ENCODE peak calls at places on chromosomes 7 and 10, in six cellular contexts. One of them, this sample, is unnamed.

GRCh38 chr10:88385601-88386203 is 197.4 kb downstream of the RNLS start:
- DNase-seq in NCI-H748 treated with DMSO at 0.1 percent for 48 hours: no peak
- DNase-seq in adipocyte: no peak
- DNase-seq in spleen: peak
- DNase-seq in LoVo: peak
- DNase-seq in EH: no peak
- DNase-seq in this sample: no peak

GRCh38 chr7:156166692-156167416 is 354.6 kb upstream of the SHH start:
- DNase-seq in spleen: no peak
- DNase-seq in adipocyte: no peak
- DNase-seq in NCI-H748 treated with DMSO at 0.1 percent for 48 hours: no peak
- DNase-seq in EH: no peak
- DNase-seq in LoVo: no peak
- DNase-seq in this sample: no peak

GRCh38 chr10:5252177-5253037 is 55.8 kb downstream of the AKR1C4 start:
- DNase-seq in EH: peak
- DNase-seq in NCI-H748 treated with DMSO at 0.1 percent for 48 hours: no peak
- DNase-seq in adipocyte: no peak
- DNase-seq in LoVo: no peak
- DNase-seq in spleen: peak
- DNase-seq in this sample: no peak

GRCh38 chr7:121752706-121753105 is 120.3 kb upstream of the PTPRZ1 start:
- DNase-seq in spleen: no peak
- DNase-seq in adipocyte: peak
- DNase-seq in EH: peak
- DNase-seq in NCI-H748 treated with DMSO at 0.1 percent for 48 hours: peak
- DNase-seq in LoVo: peak
- DNase-seq in this sample: no peak

GRCh38 chr7:66380285-66380888 is 175.3 kb downstream of the TPST1 start:
- DNase-seq in EH: peak
- DNase-seq in LoVo: peak
- DNase-seq in NCI-H748 treated with DMSO at 0.1 percent for 48 hours: no peak
- DNase-seq in adipocyte: no peak
- DNase-seq in spleen: no peak
- DNase-seq in this sample: no peak

GRCh38 chr10:123766761-123767160 is 100.6 kb downstream of the GPR26 start:
- DNase-seq in adipocyte: peak
- DNase-seq in LoVo: no peak
- DNase-seq in NCI-H748 treated with DMSO at 0.1 percent for 48 hours: no peak
- DNase-seq in spleen: no peak
- DNase-seq in EH: peak
- DNase-seq in this sample: no peak

GRCh38 chr7:104960741-104961479 is 53.1 kb upstream of the KMT2E start:
- DNase-seq in EH: no peak
- DNase-seq in spleen: no peak
- DNase-seq in adipocyte: peak
- DNase-seq in LoVo: no peak
- DNase-seq in NCI-H748 treated with DMSO at 0.1 percent for 48 hours: no peak
- DNase-seq in this sample: peak

GRCh38 chr10:112139176-112139575 is 44.4 kb downstream of the GPAM start:
- DNase-seq in EH: no peak
- DNase-seq in spleen: no peak
- DNase-seq in adipocyte: no peak
- DNase-seq in LoVo: no peak
- DNase-seq in NCI-H748 treated with DMSO at 0.1 percent for 48 hours: no peak
- DNase-seq in this sample: no peak

GRCh38 chr7:112370436-112370835 is 79.8 kb upstream of the IFRD1 start:
- DNase-seq in NCI-H748 treated with DMSO at 0.1 percent for 48 hours: peak
- DNase-seq in EH: no peak
- DNase-seq in adipocyte: no peak
- DNase-seq in spleen: no peak
- DNase-seq in LoVo: peak
- DNase-seq in this sample: no peak

GRCh38 chr7:44961844-44962482 is 16.9 kb downstream of the MYO1G start:
- DNase-seq in adipocyte: no peak
- DNase-seq in NCI-H748 treated with DMSO at 0.1 percent for 48 hours: no peak
- DNase-seq in EH: no peak
- DNase-seq in spleen: peak
- DNase-seq in LoVo: no peak
- DNase-seq in this sample: no peak

GRCh38 chr7:151820486-151821105 is 56.3 kb downstream of the PRKAG2 start:
- DNase-seq in NCI-H748 treated with DMSO at 0.1 percent for 48 hours: no peak
- DNase-seq in LoVo: no peak
- DNase-seq in spleen: peak
- DNase-seq in adipocyte: no peak
- DNase-seq in EH: no peak
- DNase-seq in this sample: no peak

GRCh38 chr10:78337646-78338391 is 304.2 kb downstream of the RPS24 start:
- DNase-seq in NCI-H748 treated with DMSO at 0.1 percent for 48 hours: no peak
- DNase-seq in adipocyte: no peak
- DNase-seq in spleen: peak
- DNase-seq in LoVo: no peak
- DNase-seq in EH: peak
- DNase-seq in this sample: no peak

GRCh38 chr10:10361486-10361885 is 656.2 kb upstream of the CELF2 start:
- DNase-seq in spleen: no peak
- DNase-seq in LoVo: no peak
- DNase-seq in adipocyte: no peak
- DNase-seq in NCI-H748 treated with DMSO at 0.1 percent for 48 hours: no peak
- DNase-seq in EH: no peak
- DNase-seq in this sample: no peak

GRCh38 chr7:77830649-77831355 is 32.2 kb downstream of the PHTF2 start:
- DNase-seq in spleen: no peak
- DNase-seq in adipocyte: no peak
- DNase-seq in LoVo: no peak
- DNase-seq in NCI-H748 treated with DMSO at 0.1 percent for 48 hours: no peak
- DNase-seq in EH: no peak
- DNase-seq in this sample: no peak

GRCh38 chr7:100176096-100176835 is 915 bp downstream of the GPC2 start:
- DNase-seq in NCI-H748 treated with DMSO at 0.1 percent for 48 hours: no peak
- DNase-seq in EH: no peak
- DNase-seq in LoVo: no peak
- DNase-seq in adipocyte: no peak
- DNase-seq in spleen: peak
- DNase-seq in this sample: no peak

GRCh38 chr7:151383638-151384351 is 26.0 kb downstream of the WDR86 start:
- DNase-seq in NCI-H748 treated with DMSO at 0.1 percent for 48 hours: no peak
- DNase-seq in adipocyte: no peak
- DNase-seq in spleen: peak
- DNase-seq in LoVo: no peak
- DNase-seq in EH: no peak
- DNase-seq in this sample: no peak

This sample was measured in hypothalamus.